ENCODE peak calls at places on chromosome 3, in seven cellular contexts. H, W, F, E, S, N and G are unnamed samples.

GRCh38 chr3:171374661-171375285 is 85.4 kb downstream of the TNIK start:
- DNase-seq in H (peak; percentile 85), W (no peak), F (peak; percentile 49), E (peak; percentile 43), S (no peak), N (no peak), G (no peak)

GRCh38 chr3:124780767-124781485 is 50.7 kb downstream of the UMPS start:
- DNase-seq in H (peak; percentile 58), W (no peak), F (peak; percentile 67), E (peak; percentile 65), S (no peak), N (peak; percentile 41), G (no peak)

GRCh38 chr3:42590989-42591756 is 513 bp downstream of the SS18L2 start:
- DNase-seq in H (no peak), W (no peak), F (no peak), E (no peak), S (no peak), N (no peak), G (no peak)

GRCh38 chr3:45273681-45274515 is 47.8 kb upstream of the TMEM158 start:
- DNase-seq in H (peak; percentile 49), W (no peak), F (no peak), E (no peak), S (no peak), N (no peak), G (no peak)

GRCh38 chr3:58306662-58307286 is 454 bp downstream of the HTD2 start:
- DNase-seq in H (peak; percentile 30), W (no peak), F (peak; percentile 59), E (peak; percentile 11), S (peak; percentile 49), N (peak; percentile 52), G (peak; percentile 48)

GRCh38 chr3:55746808-55747413 is 259.8 kb upstream of the WNT5A start:
- DNase-seq in H (peak; percentile 17), W (no peak), F (no peak), E (peak; percentile 51), S (no peak), N (peak; percentile 15), G (no peak)

GRCh38 chr3:51620543-51620942 is 50.5 kb upstream of the TEX264 start:
- DNase-seq in H (peak; percentile 83), W (no peak), F (no peak), E (peak; percentile 88), S (no peak), N (no peak), G (no peak)

GRCh38 chr3:8386221-8386620 is 115.4 kb upstream of the LMCD1 start:
- DNase-seq in H (peak; percentile 19), W (no peak), F (no peak), E (peak; percentile 16), S (no peak), N (no peak), G (no peak)

GRCh38 chr3:197511130-197511529 is 44.6 kb downstream of the BDH1 start:
- DNase-seq in H (peak; percentile 63), W (no peak), F (no peak), E (no peak), S (no peak), N (no peak), G (no peak)

GRCh38 chr3:150345021-150345538 is 63.0 kb upstream of the TSC22D2 start:
- DNase-seq in H (no peak), W (no peak), F (no peak), E (no peak), S (peak; percentile 61), N (no peak), G (no peak)

GRCh38 chr3:187000711-187001151 is 70.4 kb downstream of the ST6GAL1 start:
- DNase-seq in H (no peak), W (no peak), F (no peak), E (no peak), S (no peak), N (no peak), G (no peak)

GRCh38 chr3:151770941-151771340 is 37.2 kb downstream of the AADACL2 start:
- DNase-seq in H (no peak), W (no peak), F (peak; percentile 67), E (peak; percentile 37), S (peak; percentile 46), N (no peak), G (peak; percentile 84)

GRCh38 chr3:46648096-46648495 is 35.8 kb downstream of the FAM240A start:
- DNase-seq in H (no peak), W (no peak), F (no peak), E (no peak), S (no peak), N (no peak), G (no peak)

GRCh38 chr3:25910997-25911396 is 121.1 kb downstream of the OXSM start:
- DNase-seq in H (peak; percentile 48), W (no peak), F (no peak), E (peak; percentile 49), S (no peak), N (no peak), G (no peak)

GRCh38 chr3:52247455-52248164 is 2.1 kb downstream of the PPM1M start:
- DNase-seq in H (no peak), W (no peak), F (no peak), E (no peak), S (no peak), N (no peak), G (no peak)

GRCh38 chr3:120093119-120093922 is 926 bp downstream of the GSK3B start:
- DNase-seq in H (peak; percentile 85), W (peak; percentile 78), F (peak; percentile 35), E (peak; percentile 93), S (no peak), N (no peak), G (no peak)

GRCh38 chr3:47117803-47118364 is 46.0 kb downstream of the SETD2 start:
- DNase-seq in H (no peak), W (no peak), F (no peak), E (no peak), S (no peak), N (no peak), G (no peak)

GRCh38 chr3:13461169-13462124 is 18.7 kb upstream of the HDAC11 start:
- DNase-seq in H (peak; percentile 36), W (peak; percentile 76), F (peak; percentile 47), E (peak; percentile 37), S (peak; percentile 58), N (peak; percentile 72), G (peak; percentile 82)

GRCh38 chr3:64345351-64345750 is 120.1 kb upstream of the PRICKLE2 start:
- DNase-seq in H (peak; percentile 89), W (no peak), F (peak; percentile 38), E (peak; percentile 96), S (no peak), N (peak; percentile 9), G (peak; percentile 11)

GRCh38 chr3:100992086-100993033 is 861 bp downstream of the ABI3BP start:
- DNase-seq in H (peak; percentile 55), W (no peak), F (peak; percentile 11), E (peak; percentile 68), S (no peak), N (no peak), G (no peak)

GRCh38 chr3:183428140-183429023 is at the start of gene MCF2L2:
- DNase-seq in H (peak; percentile 15), W (peak; percentile 42), F (peak; percentile 86), E (peak; percentile 41), S (peak; percentile 27), N (peak; percentile 90), G (peak; percentile 60)

DNA sequence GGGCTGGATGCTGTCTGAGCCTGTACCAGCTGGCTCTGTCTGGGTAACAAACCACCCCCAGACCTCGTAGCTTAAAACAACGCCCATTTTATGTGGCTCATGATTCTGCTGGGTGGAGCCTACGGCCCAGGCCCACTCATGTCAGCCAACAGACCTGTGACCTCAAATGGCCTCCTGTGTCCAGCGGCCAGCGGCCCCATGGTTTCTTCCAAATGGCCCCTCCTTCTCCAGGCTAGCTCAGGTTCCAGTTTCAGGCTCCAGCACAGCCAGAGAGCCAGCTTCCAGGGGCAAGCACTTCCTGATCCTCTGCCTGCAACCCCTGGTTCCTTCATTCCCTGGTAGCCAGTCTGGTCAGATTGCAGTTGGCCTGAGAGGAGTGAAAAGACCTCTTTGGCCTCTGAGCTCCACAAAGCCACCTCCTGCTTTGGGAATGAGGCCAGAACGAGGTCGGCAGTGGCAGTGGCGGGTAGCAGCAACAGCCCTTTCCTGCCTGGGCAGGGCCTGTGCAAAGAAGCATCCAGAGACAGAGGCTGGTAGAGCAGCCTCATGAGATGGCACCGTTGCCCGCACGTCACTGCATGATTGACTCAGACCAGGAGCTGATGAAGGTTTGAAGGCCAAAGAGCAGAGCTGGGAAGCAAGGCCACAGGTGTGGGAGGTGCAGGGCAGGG is 21.0 kb upstream of the PLXNA1 start:
- DNase-seq in H (no peak), W (no peak), F (no peak), E (no peak), S (no peak), N (no peak), G (peak; percentile 38)
- H3K4me1 ChIP-seq in H (peaks cover 15% of the 10 kb centered on the region), W (peaks cover 13% of the 10 kb centered on the region), F (peaks cover 23% of the 10 kb centered on the region), E (peaks cover 4% of the 10 kb centered on the region), S (peaks cover 18% of the 10 kb centered on the region), N (no peaks in the 10 kb centered on the region), G (peaks cover 11% of the 10 kb centered on the region)

DNA sequence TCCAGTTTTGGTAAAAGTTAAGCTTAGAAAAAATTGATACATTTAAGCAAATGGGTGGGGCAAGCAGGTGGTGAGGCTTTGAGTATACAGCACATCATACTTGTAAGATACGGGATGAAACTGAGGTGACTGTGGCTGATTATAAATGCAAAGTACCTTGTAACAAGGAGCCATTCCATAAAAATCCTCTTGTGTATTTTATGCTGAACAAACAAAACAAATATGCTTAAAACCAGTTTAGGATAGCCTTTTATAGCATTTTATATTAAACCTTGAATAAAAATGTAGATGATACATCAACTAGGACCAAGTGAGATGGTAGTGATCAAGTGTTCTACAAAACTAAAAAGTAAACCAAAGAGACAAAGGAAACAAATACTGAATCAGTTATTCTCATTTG is 3.4 kb downstream of the PLSCR1 start:
- DNase-seq in H (no peak), W (no peak), F (no peak), E (no peak), S (no peak), N (no peak), G (no peak)
- H3K27ac ChIP-seq in H (no peak overlapping the region), W (no peak overlapping the region), F (no peak overlapping the region), E (no peak overlapping the region), S (no peak overlapping the region), N (no peak overlapping the region), G (peak overlapping the region; percentile 98)

GRCh38 chr3:11632564-11632963 is 11.2 kb downstream of the VGLL4 start:
- DNase-seq in H (no peak), W (no peak), F (no peak), E (no peak), S (no peak), N (no peak), G (no peak)

GRCh38 chr3:11627612-11628011 is 16.1 kb downstream of the VGLL4 start:
- DNase-seq in H (no peak), W (no peak), F (no peak), E (no peak), S (no peak), N (no peak), G (no peak)

GRCh38 chr3:11631822-11632221 is 11.9 kb downstream of the VGLL4 start:
- DNase-seq in H (no peak), W (no peak), F (no peak), E (no peak), S (no peak), N (no peak), G (no peak)

GRCh38 chr3:11632966-11633365 is 10.7 kb downstream of the VGLL4 start:
- DNase-seq in H (no peak), W (no peak), F (no peak), E (no peak), S (no peak), N (no peak), G (no peak)

GRCh38 chr3:11629716-11630115 is 14.0 kb downstream of the VGLL4 start:
- DNase-seq in H (peak; percentile 92), W (no peak), F (no peak), E (peak; percentile 49), S (no peak), N (no peak), G (no peak)
- H3K4me1 ChIP-seq in H (peaks cover 21% of the 10 kb centered on the region), W (no peaks in the 10 kb centered on the region), F (peaks cover 69% of the 10 kb centered on the region), E (no peaks in the 10 kb centered on the region), S (no peaks in the 10 kb centered on the region), N (peaks cover 21% of the 10 kb centered on the region), G (peaks cover 15% of the 10 kb centered on the region)

GRCh38 chr3:50155891-50156290 is 767 bp downstream of the SEMA3F start:
- DNase-seq in H (no peak), W (no peak), F (no peak), E (no peak), S (no peak), N (no peak), G (no peak)
- H3K27ac ChIP-seq in H (peak overlapping the region; percentile 2), W (no peak overlapping the region), F (no peak overlapping the region), E (no peak overlapping the region), S (peak overlapping the region; percentile 76), N (no peak overlapping the region), G (no peak overlapping the region)